ENCODE peak calls at places on chromosomes 16 and 17, in six cellular contexts. S, B, Z, R, Y and X are unnamed samples.

GRCh38 chr17:562174-562573 is 152.5 kb downstream of the VPS53 start:
- DNase-seq in B (no peak), S (no peak), Z (no peak), Y (peak), R (no peak), X (no peak)

GRCh38 chr16:56460101-56460500 is 8.7 kb downstream of the OGFOD1 start:
- DNase-seq in R (no peak), Z (no peak), S (no peak), Y (no peak), B (no peak), X (no peak)

GRCh38 chr16:13510425-13511151 is 409.4 kb upstream of the ERCC4 start:
- DNase-seq in Y (no peak), S (no peak), Z (no peak), R (no peak), B (no peak), X (no peak)

GRCh38 chr16:56600398-56600999 is 7.9 kb upstream of the MT2A start:
- DNase-seq in S (peak), Y (peak), R (peak), B (no peak), Z (no peak), X (peak)

GRCh38 chr16:66677179-66677578 is 19.4 kb downstream of the CMTM4 start:
- DNase-seq in B (no peak), R (no peak), S (no peak), Z (no peak), Y (no peak), X (no peak)

GRCh38 chr17:27985306-27985705 is 57.2 kb upstream of the NLK start:
- DNase-seq in R (no peak), B (no peak), Z (no peak), Y (no peak), S (peak), X (no peak)

GRCh38 chr17:33871720-33872535 is 383.2 kb upstream of the CCL2 start:
- DNase-seq in B (no peak), R (no peak), Y (no peak), Z (no peak), S (no peak), X (no peak)

GRCh38 chr17:79043931-79044320 is 20.0 kb downstream of the C1QTNF1 start:
- DNase-seq in Z (no peak), S (no peak), Y (no peak), B (peak), R (no peak), X (no peak)

GRCh38 chr17:63819585-63820537 is 7.4 kb upstream of the PSMC5 start:
- DNase-seq in S (no peak), Y (no peak), B (no peak), R (no peak), Z (no peak), X (no peak)

GRCh38 chr17:8223356-8224063 is 13.1 kb upstream of the AURKB start:
- DNase-seq in S (peak), Z (no peak), Y (peak), R (peak), B (peak), X (peak)

GRCh38 chr17:63609820-63610573 is 9.3 kb downstream of the TACO1 start:
- DNase-seq in Y (no peak), S (no peak), Z (no peak), B (no peak), R (no peak), X (no peak)

GRCh38 chr17:50331085-50331791 is 14.7 kb upstream of the XYLT2 start:
- DNase-seq in Z (peak), B (no peak), Y (no peak), S (no peak), R (no peak), X (peak)

GRCh38 chr17:35878361-35878760 is 1.8 kb downstream of the CCL5 start:
- DNase-seq in Y (no peak), Z (no peak), R (no peak), S (no peak), B (no peak), X (no peak)

GRCh38 chr17:52134641-52135040 is 23.9 kb downstream of the CA10 start:
- DNase-seq in Y (no peak), S (no peak), B (no peak), Z (no peak), R (no peak), X (peak)

GRCh38 chr16:1989826-1990335 is at the start of gene SYNGR3:
- DNase-seq in B (no peak), S (peak), Z (no peak), Y (no peak), R (peak), X (no peak)

GRCh38 chr17:32319548-32319905 is 22.4 kb downstream of the C17orf75 start:
- DNase-seq in Z (no peak), S (peak), Y (peak), R (peak), B (peak), X (peak)

GRCh38 chr16:30381351-30382041 is 865 bp downstream of the SEPTIN1 start:
- DNase-seq in Y (no peak), Z (no peak), S (no peak), B (no peak), R (no peak), X (no peak)

GRCh38 chr17:5526821-5527598 is 40.6 kb downstream of the MIS12 start:
- DNase-seq in Z (peak), B (peak), S (no peak), Y (peak), R (peak), X (peak)

GRCh38 chr16:2926660-2927646 is 15.2 kb downstream of the FLYWCH1 start:
- DNase-seq in B (peak), Y (peak), S (peak), Z (peak), R (peak), X (peak)

GRCh38 chr16:49179714-49180330 is 101.8 kb downstream of the CBLN1 start:
- DNase-seq in R (peak), Y (no peak), S (no peak), Z (no peak), B (no peak), X (peak)

GRCh38 chr16:30551781-30552180 is 6.4 kb downstream of the ZNF764 start:
- DNase-seq in S (no peak), B (no peak), Z (no peak), R (no peak), Y (no peak), X (no peak)

GRCh38 chr16:74726736-74727135 is 26.1 kb upstream of the MLKL start:
- DNase-seq in R (peak), Y (no peak), S (no peak), Z (no peak), B (no peak), X (peak)

GRCh38 chr16:17403859-17404545 is 66.8 kb downstream of the XYLT1 start:
- DNase-seq in B (peak), Y (no peak), R (no peak), S (no peak), Z (no peak), X (no peak)

DNA sequence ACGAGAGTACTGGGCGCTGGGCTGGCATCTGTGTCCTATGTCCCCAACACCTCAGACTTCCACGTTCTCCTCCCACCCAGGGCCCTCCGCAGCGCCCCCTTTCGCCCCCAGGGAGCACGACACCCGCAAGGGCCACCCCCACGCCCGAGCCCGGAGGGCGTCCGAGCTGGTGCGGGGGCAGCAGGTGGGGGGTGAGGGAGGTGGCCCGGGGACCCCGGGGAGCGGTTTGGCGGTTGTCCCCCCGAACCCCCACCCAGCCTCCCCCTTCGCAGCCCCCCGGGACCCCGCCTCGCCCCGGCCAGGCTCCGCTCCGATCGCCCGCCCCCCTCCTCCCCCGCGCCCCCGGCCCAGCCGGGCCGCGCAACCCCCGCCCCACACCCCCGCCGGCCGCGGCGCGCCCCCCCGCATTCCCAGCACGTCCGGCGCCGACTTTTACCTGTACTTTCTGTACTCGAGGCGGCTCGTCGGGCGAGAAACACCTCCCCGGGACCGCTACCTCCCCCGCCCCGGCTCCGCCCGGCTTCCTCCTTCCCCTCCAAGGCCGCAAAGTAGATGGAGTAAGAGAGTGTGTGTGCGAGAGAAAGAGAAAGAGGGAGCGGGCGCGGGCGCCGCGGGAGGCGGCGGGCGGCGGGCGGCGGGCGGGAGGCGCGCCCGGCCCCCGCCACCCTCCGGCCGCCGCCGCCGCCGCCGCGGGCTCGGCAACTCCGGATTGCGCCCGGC is 897 bp downstream of the CDYL2 start:
- DNase-seq in S (peak), B (peak), R (peak), Z (no peak), Y (peak), X (no peak)
- TF ChIP-seq CTCF in S (peak), B (no peak), R (peak), Z (peak), Y (peak), X (peak)

GRCh38 chr17:67246648-67247415 is 1.8 kb upstream of the HELZ start:
- DNase-seq in Z (no peak), Y (peak), B (peak), R (peak), S (peak), X (peak)

GRCh38 chr17:67246398-67246647 is 1.3 kb upstream of the HELZ start:
- DNase-seq in B (no peak), Z (no peak), S (peak), Y (no peak), R (no peak), X (no peak)

GRCh38 chr17:67244621-67245072 is 349 bp downstream of the HELZ start:
- DNase-seq in B (peak), R (no peak), Z (no peak), S (no peak), Y (no peak), X (no peak)

GRCh38 chr17:67245073-67245693 is at the start of gene HELZ:
- DNase-seq in B (peak), Z (peak), S (peak), R (peak), Y (peak), X (peak)

DNA sequence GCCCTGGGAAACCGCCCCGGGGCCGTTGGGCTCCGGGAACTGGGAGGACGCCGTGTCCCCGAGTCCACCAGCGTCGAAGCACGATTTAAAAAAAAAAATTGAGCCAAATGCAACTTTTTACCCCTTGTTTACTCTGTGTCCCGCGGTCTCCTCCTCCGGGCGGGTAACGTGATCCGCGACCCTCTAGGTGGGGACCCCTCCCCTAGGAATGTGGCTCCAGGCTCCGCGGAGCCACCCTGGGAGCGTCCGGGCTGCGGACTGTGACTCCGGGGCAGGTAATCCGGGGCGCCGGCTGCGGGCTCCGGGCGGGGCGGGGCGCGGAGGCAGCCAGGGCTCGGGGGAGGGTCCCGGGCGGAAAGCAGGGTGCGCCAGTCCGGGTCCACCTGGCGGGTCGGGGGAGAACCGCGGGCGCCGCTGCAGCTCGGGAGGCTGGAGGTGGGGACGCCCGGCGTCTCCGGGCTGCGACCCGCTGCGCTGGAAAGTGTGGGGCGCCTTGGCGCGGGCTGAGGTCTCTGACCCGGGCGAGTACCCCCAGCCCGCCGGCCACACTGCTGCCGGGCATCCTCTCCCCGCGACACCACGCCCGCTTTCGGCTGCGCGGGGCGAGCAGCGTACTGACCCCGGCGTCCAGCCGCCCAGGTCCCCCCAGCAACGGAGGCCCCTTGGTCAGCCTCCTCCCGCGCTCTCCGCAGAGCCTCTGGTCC is 850 bp upstream of the HELZ start:
- DNase-seq in Z (no peak), S (peak), R (peak), Y (peak), B (peak), X (no peak)
- TF ChIP-seq CTCF in Z (no peak), S (no peak), R (no peak), Y (no peak), B (no peak), X (no peak)

GRCh38 chr17:39240631-39241030 is 14.9 kb upstream of the STAC2 start:
- DNase-seq in Z (no peak), Y (no peak), B (no peak), S (no peak), R (no peak), X (no peak)

GRCh38 chr17:39244600-39245570 is 19.1 kb upstream of the STAC2 start:
- DNase-seq in Z (peak), B (peak), S (peak), Y (peak), R (peak), X (peak)

GRCh38 chr17:39244016-39244599 is 18.4 kb upstream of the STAC2 start:
- DNase-seq in R (no peak), B (no peak), Z (no peak), Y (no peak), S (peak), X (no peak)

GRCh38 chr17:39243155-39243554 is 17.4 kb upstream of the STAC2 start:
- DNase-seq in S (no peak), R (no peak), Y (no peak), Z (no peak), B (no peak), X (no peak)

DNA sequence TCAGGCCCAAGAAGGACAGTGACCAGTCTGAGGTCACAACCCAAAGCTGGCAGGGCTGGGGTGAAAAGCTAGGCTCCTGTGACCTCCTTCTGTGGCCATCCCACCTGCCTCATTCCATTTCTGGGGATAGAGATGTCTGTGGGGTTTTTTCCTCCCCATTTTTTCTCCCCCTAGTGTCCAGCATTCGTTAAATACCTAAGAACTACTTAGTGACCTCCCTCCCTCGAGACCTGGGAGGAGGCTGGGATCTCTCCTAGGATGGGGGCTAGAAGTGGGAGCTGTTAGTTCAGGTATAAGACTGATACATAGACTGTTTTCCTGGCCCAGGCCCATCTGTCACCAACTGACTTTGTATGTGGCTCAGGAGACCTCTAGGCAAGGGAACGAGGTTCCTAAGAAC is 20.5 kb upstream of the STAC2 start:
- DNase-seq in Y (no peak), Z (no peak), B (no peak), S (no peak), R (no peak), X (no peak)
- TF ChIP-seq CTCF in Y (no peak), Z (peak), B (no peak), S (no peak), R (peak), X (no peak)

GRCh38 chr16:60932600-60932999 is 1103.6 kb downstream of the CDH8 start:
- DNase-seq in Y (no peak), S (no peak), B (no peak), Z (no peak), R (no peak), X (no peak)
- TF ChIP-seq CTCF in Y (no peak), S (no peak), B (no peak), Z (no peak), R (no peak), X (no peak)

DNA sequence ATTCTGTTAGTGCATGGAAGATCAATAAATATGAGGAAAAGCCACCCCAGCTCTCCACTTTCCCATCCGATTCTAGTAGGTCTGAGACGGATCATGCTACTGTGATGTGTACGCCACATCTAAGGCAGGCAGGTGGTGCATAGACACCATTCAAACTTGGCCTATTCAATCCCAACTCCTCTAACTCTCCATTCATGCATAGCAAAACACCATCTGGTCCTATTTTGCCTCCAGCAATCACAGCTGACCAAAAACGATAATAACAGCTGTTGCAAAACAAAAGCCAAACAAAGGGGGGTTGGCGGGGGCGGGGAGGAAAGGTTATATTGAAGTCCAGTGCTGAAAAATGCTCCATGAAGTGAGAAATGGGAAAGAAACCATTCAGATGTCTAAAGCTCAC is 111.4 kb downstream of the TOX3 start:
- DNase-seq in R (no peak), Y (no peak), S (no peak), Z (no peak), B (no peak), X (no peak)
- TF ChIP-seq CTCF in R (no peak), Y (no peak), S (no peak), Z (no peak), B (no peak), X (no peak)

DNA sequence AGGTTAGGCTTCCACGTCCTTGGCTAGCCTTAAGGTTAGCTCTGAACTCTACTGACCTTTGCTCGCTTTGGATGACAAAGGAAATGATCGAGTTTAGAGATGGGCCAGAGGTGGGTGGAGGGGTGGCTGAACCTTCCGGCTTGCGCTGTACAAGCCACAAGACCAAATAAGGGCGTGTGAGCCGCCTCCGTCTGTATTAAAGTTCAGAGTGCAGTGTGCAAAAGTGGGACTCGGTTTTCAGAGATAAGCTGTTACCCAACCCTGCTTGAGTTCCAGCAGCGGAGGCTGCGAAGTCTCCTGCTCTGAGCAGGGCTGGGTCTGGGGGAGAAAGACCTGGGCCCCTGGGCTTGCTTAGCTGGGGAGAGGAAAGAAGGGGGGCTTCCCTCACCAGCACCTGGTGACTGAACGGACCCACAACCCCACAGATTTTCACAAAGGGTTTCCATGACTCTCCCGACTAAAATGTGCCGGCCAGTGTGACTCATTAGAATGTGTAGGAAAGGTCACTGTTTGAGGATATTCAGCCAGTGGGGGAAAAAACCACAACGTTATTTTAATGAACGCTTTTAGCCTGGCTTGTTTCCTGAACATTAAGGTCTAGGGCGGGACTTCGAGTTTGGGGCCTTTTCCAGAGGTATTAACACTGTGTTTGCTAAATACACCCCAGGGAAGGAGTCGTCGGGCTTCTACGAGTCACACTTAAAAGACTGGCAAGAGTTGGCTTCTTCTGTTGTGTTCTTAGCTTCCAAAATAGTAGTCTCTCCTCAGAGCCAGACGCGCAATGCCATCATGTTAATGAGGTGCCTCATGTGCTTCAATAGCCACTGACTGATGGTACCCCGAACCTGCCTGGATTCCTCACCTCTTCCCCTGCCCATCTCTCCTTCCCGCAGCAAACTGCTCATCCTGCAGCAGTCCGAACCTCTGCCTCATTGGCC is 67.0 kb downstream of the CENPV start:
- DNase-seq in Z (peak), Y (no peak), R (peak), S (peak), B (peak), X (peak)
- TF ChIP-seq CTCF in Z (no peak), Y (no peak), R (peak), S (no peak), B (no peak), X (no peak)

GRCh38 chr17:59440757-59441458 is 109.5 kb downstream of the YPEL2 start:
- DNase-seq in B (peak), R (peak), Z (peak), Y (peak), S (peak), X (peak)
- TF ChIP-seq CTCF in B (peak), R (peak), Z (peak), Y (peak), S (peak), X (peak)